ENCODE peak calls at places on chromosomes 1 and 21, in nine cellular contexts. J is transverse colon, I is A549, M is IMR-90, S is GM12891, B is endothelial cell of umbilical vein, U is uterus, T is K562, E is testis. Q is an unnamed sample.

GRCh38 chr1:204705888-204706837 is 20.6 kb upstream of the LRRN2 start:
- DNase-seq in J (no peak), I (no peak), M (no peak), S (no peak), B (no peak), U (no peak), T (peak; percentile 87), E (no peak), Q (no peak)

GRCh38 chr1:192846950-192847349 is 38.1 kb downstream of the RGS2 start:
- DNase-seq in J (no peak), I (no peak), M (no peak), S (no peak), B (no peak), U (no peak), T (no peak), E (no peak), Q (no peak)

GRCh38 chr1:185284106-185284505 is 32.9 kb downstream of the IVNS1ABP start:
- DNase-seq in J (no peak), I (no peak), M (no peak), S (no peak), B (no peak), U (no peak), T (peak; percentile 25), E (no peak), Q (no peak)

GRCh38 chr1:118618618-118619340 is 369.4 kb downstream of the TBX15 start:
- DNase-seq in J (no peak), I (no peak), M (no peak), S (no peak), B (no peak), U (no peak), T (no peak), E (no peak), Q (no peak)

GRCh38 chr1:183218039-183218618 is 32.1 kb downstream of the LAMC2 start:
- DNase-seq in J (no peak), I (no peak), M (peak; percentile 11), S (no peak), B (no peak), U (no peak), T (no peak), E (no peak), Q (no peak)

GRCh38 chr1:97824644-97825043 is 96.2 kb downstream of the DPYD start:
- DNase-seq in J (no peak), I (no peak), M (no peak), S (no peak), B (no peak), U (no peak), T (no peak), E (no peak), Q (no peak)

GRCh38 chr1:29518183-29518835 is 282.0 kb downstream of the PTPRU start:
- DNase-seq in J (no peak), I (no peak), M (no peak), S (no peak), B (no peak), U (no peak), T (no peak), E (peak; percentile 8), Q (no peak)

GRCh38 chr1:1106510-1107221 is 9.2 kb downstream of the C1orf159 start:
- DNase-seq in J (peak; percentile 6), I (no peak), M (no peak), S (no peak), B (no peak), U (no peak), T (no peak), E (no peak), Q (no peak)

GRCh38 chr21:32167513-32167912 is 111.3 kb downstream of the MIS18A start:
- DNase-seq in J (no peak), I (no peak), M (no peak), S (no peak), B (no peak), U (no peak), T (no peak), E (no peak), Q (no peak)

GRCh38 chr1:11564237-11564636 is 85.3 kb downstream of the DISP3 start:
- DNase-seq in J (no peak), I (no peak), M (no peak), S (no peak), B (no peak), U (no peak), T (no peak), E (no peak), Q (no peak)

GRCh38 chr21:46211786-46212720 is 16.5 kb downstream of the LSS start:
- DNase-seq in J (no peak), I (no peak), M (no peak), S (no peak), B (no peak), U (peak; percentile 10), T (no peak), E (no peak), Q (no peak)

GRCh38 chr1:19596065-19596718 is 47.9 kb upstream of the NBL1 start:
- DNase-seq in J (peak; percentile 32), I (peak; percentile 15), M (peak; percentile 28), S (no peak), B (no peak), U (no peak), T (peak; percentile 26), E (no peak), Q (peak; percentile 12)

GRCh38 chr1:4149281-4149680 is 249.2 kb upstream of the C1orf174 start:
- DNase-seq in J (no peak), I (no peak), M (no peak), S (no peak), B (no peak), U (no peak), T (no peak), E (no peak), Q (no peak)

DNA sequence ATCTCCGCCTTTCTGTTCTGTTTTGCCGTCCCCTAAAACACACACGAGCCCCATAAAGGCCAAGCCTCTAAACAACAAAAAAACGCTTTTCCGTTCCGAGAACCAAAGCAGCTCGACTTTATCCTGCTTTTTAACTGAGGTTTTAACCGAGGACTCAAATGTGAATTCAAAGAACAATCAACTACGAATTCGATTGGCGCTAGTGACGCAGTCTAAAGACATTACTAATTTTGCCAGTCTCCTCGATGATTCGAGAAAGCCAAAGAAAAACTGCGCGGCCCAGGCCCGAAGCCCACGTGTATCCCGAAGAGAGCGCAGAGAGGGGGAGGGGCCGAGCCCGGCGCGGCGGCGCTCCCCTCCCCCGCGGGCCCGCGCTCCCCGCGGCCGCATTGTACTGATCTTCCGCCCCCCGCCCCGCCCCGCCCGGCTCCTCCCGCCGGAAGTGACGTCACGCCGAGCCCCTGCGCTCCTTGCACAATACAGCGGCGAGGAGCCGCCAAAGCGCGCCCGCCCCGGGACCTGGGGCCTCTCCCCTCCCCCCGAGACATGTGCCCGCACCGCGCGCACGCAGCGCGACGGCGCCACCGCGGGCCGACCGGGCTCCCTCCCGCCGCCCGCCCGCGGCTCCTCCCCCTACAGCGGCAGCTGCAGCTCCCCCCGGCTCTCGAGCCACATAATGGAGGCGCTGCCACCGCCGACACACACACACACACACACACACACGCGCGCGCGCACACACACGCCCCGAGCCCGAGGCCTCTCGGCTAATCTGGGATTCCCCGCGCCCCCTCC is 1.4 kb downstream of the HNRNPU start:
- DNase-seq in J (peak; percentile 98), I (peak; percentile 69), M (peak; percentile 89), S (peak; percentile 74), B (peak; percentile 93), U (peak; percentile 97), T (peak; percentile 96), E (peak; percentile 98), Q (peak; percentile 79)
- TF ChIP-seq POLR2A in J (peak; percentile 78), I (no peak), M (peak; percentile 82), S (no peak), B (peak; percentile 79), U (peak; percentile 87), T (peak; percentile 50), E (peak; percentile 14), Q (peak; percentile 32)

GRCh38 chr1:31937300-31938183 is 626 bp downstream of the PTP4A2 start:
- DNase-seq in J (peak; percentile 82), I (no peak), M (peak; percentile 65), S (peak; percentile 49), B (peak; percentile 60), U (peak; percentile 84), T (peak; percentile 82), E (peak; percentile 80), Q (peak; percentile 38)

GRCh38 chr1:31939484-31940329 is 1.5 kb upstream of the PTP4A2 start:
- DNase-seq in J (peak; percentile 82), I (peak; percentile 85), M (peak; percentile 90), S (peak; percentile 50), B (peak; percentile 66), U (peak; percentile 80), T (peak; percentile 86), E (peak; percentile 61), Q (peak; percentile 92)

GRCh38 chr1:31936966-31937299 is 1.2 kb downstream of the PTP4A2 start:
- DNase-seq in J (no peak), I (no peak), M (no peak), S (no peak), B (peak; percentile 42), U (no peak), T (no peak), E (no peak), Q (no peak)

GRCh38 chr1:31936278-31936965 is 1.7 kb downstream of the PTP4A2 start:
- DNase-seq in J (no peak), I (no peak), M (peak; percentile 37), S (no peak), B (no peak), U (no peak), T (no peak), E (no peak), Q (no peak)

GRCh38 chr1:31938184-31938975 is at the start of gene PTP4A2:
- DNase-seq in J (peak; percentile 97), I (peak; percentile 79), M (peak; percentile 88), S (peak; percentile 82), B (peak; percentile 86), U (peak; percentile 92), T (peak; percentile 99), E (peak; percentile 96), Q (peak; percentile 86)
- TF ChIP-seq POLR2A in J (peak; percentile 8), I (peak; percentile 45), M (peak; percentile 78), S (peak; percentile 57), B (peak; percentile 79), U (peak; percentile 99), T (peak; percentile 71), E (peak; percentile 37), Q (peak; percentile 91)

DNA sequence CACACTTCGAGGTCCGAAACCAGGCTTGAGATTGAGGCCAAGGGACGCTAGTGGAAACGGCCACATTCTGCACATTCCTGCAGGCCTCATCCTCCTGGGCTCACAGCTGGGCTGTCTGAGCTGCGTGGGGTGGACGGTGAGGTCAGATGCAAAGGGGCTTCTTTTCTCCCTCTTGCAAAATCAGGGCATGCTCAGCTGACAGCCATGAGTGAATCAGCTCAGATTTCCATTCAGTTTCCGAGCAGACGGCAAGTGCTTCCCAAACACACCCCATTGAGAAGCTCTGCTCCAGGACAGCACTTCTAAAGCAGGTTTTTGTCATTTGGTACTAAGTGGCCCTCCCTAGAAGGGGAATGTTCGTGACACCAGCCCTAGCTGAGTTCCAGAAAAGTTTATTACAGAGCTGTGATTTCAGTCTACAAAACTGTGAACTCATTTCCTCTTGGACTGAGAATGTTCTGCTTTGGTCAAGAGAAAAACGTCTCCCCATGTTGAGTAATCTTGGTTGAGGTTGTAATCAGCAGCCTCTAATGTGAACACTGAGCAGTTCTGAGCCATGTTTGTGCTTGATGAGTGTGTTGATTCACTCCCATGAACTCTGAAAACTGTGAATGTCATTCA is 10.0 kb downstream of the PDPN start:
- DNase-seq in J (peak; percentile 26), I (no peak), M (peak; percentile 36), S (no peak), B (no peak), U (peak; percentile 75), T (no peak), E (peak; percentile 44), Q (no peak)
- TF ChIP-seq POLR2A in J (no peak), I (no peak), M (no peak), S (no peak), B (no peak), U (no peak), T (no peak), E (no peak), Q (no peak)

GRCh38 chr1:45327644-45328515 is 1.2 kb downstream of the HPDL start:
- DNase-seq in J (peak; percentile 30), I (no peak), M (no peak), S (no peak), B (no peak), U (no peak), T (no peak), E (no peak), Q (no peak)
- TF ChIP-seq POLR2A in J (no peak), I (no peak), M (no peak), S (no peak), B (no peak), U (no peak), T (no peak), E (no peak), Q (no peak)